ENCODE peak calls at places on chromosome 20, in nine cellular contexts. Y, H, M, G, T, O, C, Z and X are unnamed samples.
A peak's percentile ranks its signal among the peaks of the same experiment; 100 is the strongest.

GRCh38 chr20:44590980-44591778 is 8.8 kb downstream of the PKIG start:
- DNase-seq in T (no peak), M (no peak), H (no peak), O (no peak), G (no peak), Y (no peak), Z (no peak), C (no peak), X (no peak)

GRCh38 chr20:3563548-3564177 is 92.8 kb downstream of the ATRN start:
- DNase-seq in O (no peak), C (no peak), Z (peak; percentile 8), H (no peak), T (no peak), G (peak; percentile 46), M (peak; percentile 66), Y (no peak), X (peak; percentile 50)

GRCh38 chr20:3723284-3723683 is 9.2 kb upstream of the HSPA12B start:
- DNase-seq in H (no peak), O (no peak), Z (no peak), M (no peak), Y (no peak), G (no peak), T (no peak), C (no peak), X (no peak)

GRCh38 chr20:64278319-64278681 is 22.8 kb downstream of the PCMTD2 start:
- DNase-seq in C (no peak), G (no peak), M (no peak), Y (no peak), H (no peak), Z (no peak), T (no peak), O (no peak), X (no peak)

GRCh38 chr20:36656733-36657132 is 10.7 kb upstream of the SLA2 start:
- DNase-seq in M (no peak), T (peak; percentile 1), Y (no peak), C (no peak), H (no peak), G (no peak), O (no peak), Z (no peak), X (no peak)

GRCh38 chr20:2237059-2237458 is 58.7 kb upstream of the TGM3 start:
- DNase-seq in Z (no peak), T (peak; percentile 67), C (no peak), M (peak; percentile 27), H (no peak), Y (no peak), G (no peak), O (peak; percentile 30), X (no peak)

GRCh38 chr20:33399924-33400323 is 1.4 kb downstream of the CDK5RAP1 start:
- DNase-seq in H (no peak), Y (no peak), G (no peak), Z (no peak), C (no peak), T (no peak), M (no peak), O (no peak), X (no peak)

GRCh38 chr20:38610521-38610920 is 8.9 kb downstream of the ARHGAP40 start:
- DNase-seq in M (no peak), Z (no peak), T (no peak), Y (no peak), O (no peak), H (no peak), C (no peak), G (no peak), X (no peak)

GRCh38 chr20:51171141-51171540 is 148.2 kb upstream of the KCNG1 start:
- DNase-seq in C (no peak), O (no peak), Z (no peak), G (no peak), H (no peak), M (no peak), T (no peak), Y (no peak), X (no peak)

GRCh38 chr20:62325172-62325905 is 22.5 kb downstream of the ADRM1 start:
- DNase-seq in H (no peak), G (no peak), Z (no peak), O (no peak), T (no peak), Y (no peak), M (no peak), C (no peak), X (no peak)

GRCh38 chr20:63175031-63175895 is 40.7 kb downstream of the YTHDF1 start:
- DNase-seq in Z (no peak), T (no peak), C (no peak), M (no peak), O (no peak), Y (no peak), H (no peak), G (no peak), X (no peak)

GRCh38 chr20:39660251-39660650 is 698.1 kb downstream of the DHX35 start:
- DNase-seq in O (no peak), Z (no peak), H (no peak), G (no peak), M (no peak), C (no peak), Y (no peak), T (no peak), X (no peak)

GRCh38 chr20:57762531-57763234 is 52.9 kb upstream of the PMEPA1 start:
- DNase-seq in Y (no peak), Z (no peak), H (no peak), M (no peak), T (peak; percentile 17), G (no peak), O (no peak), C (no peak), X (no peak)

GRCh38 chr20:53711333-53712211 is 117.9 kb upstream of the ZNF217 start:
- DNase-seq in H (no peak), O (no peak), Z (no peak), C (no peak), Y (no peak), M (no peak), T (no peak), G (no peak), X (no peak)

GRCh38 chr20:2805682-2806350 is 5.4 kb upstream of the CPXM1 start:
- DNase-seq in O (no peak), Z (no peak), M (no peak), G (no peak), H (no peak), Y (no peak), C (no peak), T (no peak), X (no peak)

GRCh38 chr20:50928469-50928868 is 2.8 kb downstream of the ADNP start:
- DNase-seq in C (no peak), M (no peak), T (no peak), Y (no peak), G (no peak), O (no peak), Z (no peak), H (no peak), X (no peak)

GRCh38 chr20:34110025-34111013 is 1.7 kb downstream of the EIF2S2 start:
- DNase-seq in M (no peak), G (peak; percentile 71), C (no peak), H (no peak), Z (no peak), O (no peak), Y (no peak), T (no peak), X (no peak)

GRCh38 chr20:47113362-47114118 is 218.9 kb downstream of the EYA2 start:
- DNase-seq in T (peak; percentile 25), G (no peak), C (no peak), H (no peak), Y (no peak), M (no peak), Z (no peak), O (no peak), X (no peak)

GRCh38 chr20:35883341-35883777 is 70.9 kb downstream of the SCAND1 start:
- DNase-seq in H (no peak), O (no peak), T (no peak), M (no peak), G (no peak), Z (no peak), Y (no peak), C (no peak), X (no peak)

GRCh38 chr20:51074062-51074461 is 51.2 kb upstream of the KCNG1 start:
- DNase-seq in G (no peak), T (no peak), M (no peak), O (no peak), H (no peak), Z (no peak), Y (no peak), C (no peak), X (no peak)

GRCh38 chr20:56504373-56505005 is 20.1 kb upstream of the FAM209A start:
- DNase-seq in Z (no peak), O (no peak), T (no peak), G (no peak), C (peak; percentile 10), Y (no peak), H (no peak), M (no peak), X (peak; percentile 64)

GRCh38 chr20:38325905-38326304 is 20.4 kb upstream of the LBP start:
- DNase-seq in O (no peak), H (no peak), M (no peak), C (no peak), Z (no peak), G (peak; percentile 21), Y (no peak), T (no peak), X (no peak)

GRCh38 chr20:11941593-11942261 is 24.0 kb downstream of the BTBD3 start:
- DNase-seq in O (no peak), Y (no peak), M (peak; percentile 12), G (no peak), T (no peak), H (no peak), C (no peak), Z (no peak), X (no peak)

GRCh38 chr20:17794400-17794799 is 94.6 kb downstream of the BANF2 start:
- DNase-seq in C (no peak), T (no peak), Z (no peak), Y (no peak), M (no peak), G (no peak), H (no peak), O (no peak), X (no peak)

GRCh38 chr20:52279667-52280180 is 88.1 kb upstream of the ZFP64 start:
- DNase-seq in Z (no peak), T (no peak), H (no peak), Y (no peak), M (peak; percentile 31), G (no peak), C (no peak), O (no peak), X (no peak)

GRCh38 chr20:53493201-53493908 is 100.3 kb downstream of the ZNF217 start:
- DNase-seq in O (no peak), M (no peak), C (no peak), Y (no peak), G (no peak), Z (no peak), H (no peak), T (no peak), X (no peak)

GRCh38 chr20:16280219-16280618 is 293.0 kb downstream of the KIF16B start:
- DNase-seq in Z (no peak), H (no peak), Y (no peak), M (no peak), O (no peak), T (no peak), C (no peak), G (no peak), X (no peak)